ENCODE peak calls at places on chromosome 19, in five cellular contexts. P is Panc1, O is uterus, M is IMR-90, R is kidney. Q is an unnamed sample.
A peak's percentile ranks its signal among the peaks of the same experiment; 100 is the strongest.

GRCh38 chr19:55675661-55676354 is 782 bp downstream of the EPN1 start:
- DNase-seq in P (no peak), O (no peak), M (no peak), R (no peak), Q (no peak)

GRCh38 chr19:38273499-38273898 is 9.1 kb downstream of the SPINT2 start:
- DNase-seq in P (no peak), O (no peak), M (no peak), R (no peak), Q (no peak)

GRCh38 chr19:46533085-46534081 is 37.7 kb upstream of the PNMA8B start:
- DNase-seq in P (no peak), O (no peak), M (no peak), R (no peak), Q (no peak)

GRCh38 chr19:48480151-48480475 is 10.9 kb downstream of the CYTH2 start:
- DNase-seq in P (no peak), O (peak; percentile 73), M (no peak), R (peak; percentile 88), Q (peak; percentile 73)

GRCh38 chr19:45560038-45560437 is 24.6 kb downstream of the OPA3 start:
- DNase-seq in P (no peak), O (no peak), M (no peak), R (no peak), Q (no peak)

GRCh38 chr19:46133777-46134231 is 9.3 kb upstream of the IGFL3 start:
- DNase-seq in P (no peak), O (no peak), M (no peak), R (no peak), Q (no peak)

GRCh38 chr19:23957660-23958281 is 43.1 kb downstream of the ZNF726 start:
- DNase-seq in P (peak; percentile 81), O (no peak), M (peak; percentile 82), R (peak; percentile 55), Q (no peak)

GRCh38 chr19:2084993-2085720 is 11.0 kb downstream of the MOB3A start:
- DNase-seq in P (no peak), O (no peak), M (no peak), R (peak; percentile 88), Q (peak; percentile 52)

GRCh38 chr19:49554701-49555181 is 25.6 kb downstream of the NOSIP start:
- DNase-seq in P (no peak), O (peak; percentile 48), M (no peak), R (no peak), Q (no peak)

GRCh38 chr19:35179830-35180229 is 25.3 kb downstream of the FXYD5 start:
- DNase-seq in P (no peak), O (no peak), M (no peak), R (no peak), Q (no peak)

GRCh38 chr19:40284501-40285352 is at the start of gene AKT2:
- DNase-seq in P (no peak), O (peak; percentile 64), M (peak; percentile 47), R (peak; percentile 92), Q (peak; percentile 77)

GRCh38 chr19:41327499-41328156 is 17.7 kb downstream of the CCDC97 start:
- DNase-seq in P (no peak), O (peak; percentile 51), M (peak; percentile 49), R (peak; percentile 95), Q (no peak)

GRCh38 chr19:34960940-34961679 is 2.9 kb downstream of the ZNF792 start:
- DNase-seq in P (no peak), O (no peak), M (no peak), R (no peak), Q (no peak)

GRCh38 chr19:44548736-44549135 is 19.3 kb upstream of the CEACAM20 start:
- DNase-seq in P (no peak), O (no peak), M (peak; percentile 51), R (no peak), Q (no peak)

GRCh38 chr19:14363203-14364097 is 17.8 kb upstream of the ADGRE5 start:
- DNase-seq in P (no peak), O (peak; percentile 97), M (peak; percentile 42), R (peak; percentile 94), Q (peak; percentile 93)

GRCh38 chr19:51002542-51003311 is 1.3 kb upstream of the KLK8 start:
- DNase-seq in P (no peak), O (no peak), M (no peak), R (no peak), Q (peak; percentile 89)

DNA sequence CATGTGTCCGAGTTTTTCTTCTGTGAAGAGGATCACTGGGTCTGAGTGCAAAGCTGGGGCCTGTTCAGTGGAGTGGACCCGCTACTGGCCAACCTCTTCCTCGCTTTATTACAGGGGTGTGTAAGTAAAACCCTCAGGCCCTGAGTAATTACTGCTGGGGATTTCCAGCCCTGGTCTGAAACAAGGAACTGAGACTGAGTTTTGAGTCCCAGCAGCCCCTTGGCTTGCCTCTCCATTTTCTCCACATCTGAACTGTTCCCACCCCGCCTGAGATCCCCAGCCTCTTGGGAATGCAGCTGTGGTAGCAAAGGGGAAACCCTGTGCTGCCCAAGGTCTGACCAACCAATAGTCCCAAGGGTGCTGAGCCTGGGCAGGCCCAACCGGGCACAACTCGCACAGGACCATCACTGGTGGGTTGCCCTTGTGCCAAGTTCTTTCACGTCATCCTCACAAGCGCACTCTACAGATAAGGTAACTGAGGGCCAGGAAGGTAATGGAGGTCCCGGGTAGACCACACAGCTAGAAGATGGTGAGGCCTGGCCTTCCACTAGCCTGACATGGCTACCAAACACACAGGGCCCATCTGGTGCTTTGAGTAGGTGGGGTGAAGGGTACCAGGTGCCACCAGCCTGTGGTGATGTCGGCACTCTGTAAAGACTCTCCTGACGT is 13.7 kb upstream of the SLC35E1 start:
- DNase-seq in P (no peak), O (no peak), M (peak; percentile 19), R (no peak), Q (no peak)
- H3K4me1 ChIP-seq in P (peaks cover 62% of the 10 kb centered on the region), O (peaks cover 35% of the 10 kb centered on the region), M (peaks cover 40% of the 10 kb centered on the region), R (peaks cover 76% of the 10 kb centered on the region), Q (peaks cover 92% of the 10 kb centered on the region)

GRCh38 chr19:4557186-4557970 is 2.1 kb downstream of the SEMA6B start:
- DNase-seq in P (no peak), O (no peak), M (no peak), R (no peak), Q (no peak)
- H3K4me3 ChIP-seq in P (no peak overlapping the region), O (no peak overlapping the region), M (no peak overlapping the region), R (no peak overlapping the region), Q (no peak overlapping the region)

GRCh38 chr19:17058236-17058635 is 17.0 kb downstream of the HAUS8 start:
- DNase-seq in P (no peak), O (no peak), M (peak; percentile 46), R (no peak), Q (no peak)
- H3K36me3 ChIP-seq in P (no peaks in the 10 kb centered on the region), O (no peaks in the 10 kb centered on the region), M (peaks cover 28% of the 10 kb centered on the region), R (peaks cover 21% of the 10 kb centered on the region), Q (no peaks in the 10 kb centered on the region)

GRCh38 chr19:10729406-10729805 is 11.5 kb downstream of the DNM2 start:
- DNase-seq in P (no peak), O (no peak), M (no peak), R (no peak), Q (no peak)

GRCh38 chr19:10726268-10726667 is 8.4 kb downstream of the DNM2 start:
- DNase-seq in P (no peak), O (no peak), M (no peak), R (no peak), Q (peak; percentile 75)

GRCh38 chr19:10727599-10728250 is 9.8 kb downstream of the DNM2 start:
- DNase-seq in P (no peak), O (no peak), M (no peak), R (no peak), Q (no peak)

GRCh38 chr19:10724573-10725071 is 6.7 kb downstream of the DNM2 start:
- DNase-seq in P (no peak), O (no peak), M (no peak), R (no peak), Q (peak; percentile 40)

GRCh38 chr19:10725415-10725814 is 7.5 kb downstream of the DNM2 start:
- DNase-seq in P (no peak), O (no peak), M (no peak), R (no peak), Q (no peak)
- H3K4me1 ChIP-seq in P (no peaks in the 10 kb centered on the region), O (peaks cover 4% of the 10 kb centered on the region), M (no peaks in the 10 kb centered on the region), R (peaks cover 39% of the 10 kb centered on the region), Q (peaks cover 33% of the 10 kb centered on the region)

GRCh38 chr19:19170053-19170945 is at the start of gene MEF2B:
- DNase-seq in P (no peak), O (no peak), M (peak; percentile 30), R (peak; percentile 91), Q (peak; percentile 87)
- H3K4me3 ChIP-seq in P (no peak within 1 kb of the TSS), O (no peak within 1 kb of the TSS), M (no peak within 1 kb of the TSS), R (no peak within 1 kb of the TSS), Q (peak within 1 kb of the TSS; percentile 43)